ENCODE peak calls at places on chromosome 11, in four cellular contexts. W, J, R and C are unnamed samples.

GRCh38 chr11:8813658-8814057 is 97.3 kb upstream of the AKIP1 start:
- DNase-seq in R (peak; percentile 63), J (peak; percentile 11), W (peak; percentile 71), C (peak; percentile 85)

GRCh38 chr11:18650859-18651557 is 16.9 kb upstream of the SPTY2D1 start:
- DNase-seq in R (peak; percentile 59), W (peak; percentile 22), J (no peak), C (peak; percentile 50)

GRCh38 chr11:1948389-1948788 is 1.3 kb downstream of the MRPL23 start:
- DNase-seq in R (no peak), W (no peak), J (no peak), C (no peak)

GRCh38 chr11:4576880-4577279 is 4.7 kb upstream of the OR52I2 start:
- DNase-seq in R (no peak), J (no peak), W (no peak), C (no peak)

GRCh38 chr11:26134053-26134452 is 197.9 kb upstream of the ANO3 start:
- DNase-seq in J (no peak), R (no peak), W (no peak), C (no peak)

GRCh38 chr11:35951659-35952058 is 7.8 kb downstream of the LDLRAD3 start:
- DNase-seq in J (no peak), W (no peak), R (no peak), C (no peak)

GRCh38 chr11:61885166-61885778 is 6.1 kb downstream of the FADS3 start:
- DNase-seq in J (no peak), W (no peak), R (no peak), C (no peak)

GRCh38 chr11:7612661-7613393 is 60.5 kb downstream of the CYB5R2 start:
- DNase-seq in J (no peak), R (peak; percentile 96), W (no peak), C (no peak)

GRCh38 chr11:111512296-111513239 is at the start of gene BTG4:
- DNase-seq in W (no peak), R (no peak), J (no peak), C (no peak)

GRCh38 chr11:82750643-82751139 is 17.0 kb upstream of the FAM181B start:
- DNase-seq in W (no peak), R (no peak), J (no peak), C (no peak)

GRCh38 chr11:134665571-134666268 is 253.7 kb upstream of the B3GAT1 start:
- DNase-seq in J (no peak), R (no peak), W (no peak), C (no peak)

GRCh38 chr11:132914600-132914999 is 617.7 kb downstream of the OPCML start:
- DNase-seq in W (no peak), J (no peak), R (no peak), C (no peak)

GRCh38 chr11:119149371-119150275 is 771 bp downstream of the ABCG4 start:
- DNase-seq in J (no peak), R (no peak), W (no peak), C (no peak)

GRCh38 chr11:9150501-9150900 is 59.1 kb upstream of the SCUBE2 start:
- DNase-seq in J (no peak), W (peak; percentile 31), R (no peak), C (no peak)

GRCh38 chr11:35364101-35364780 is 55.1 kb downstream of the SLC1A2 start:
- DNase-seq in R (peak; percentile 98), W (peak; percentile 86), J (no peak), C (peak; percentile 90)